ENCODE peak calls at places on chromosomes 16 and 17, in six cellular contexts. E is astrocyte of the spinal cord, C is tibial nerve, O is AG08395, N is lung microvascular endothelial cell, I is NCI-H1436. B is an unnamed sample.

GRCh38 chr16:77955127-77955526 is 67.2 kb upstream of the CLEC3A start:
- DNase-seq in C (no peak), E (no peak), O (no peak), N (no peak), I (peak), B (no peak)

GRCh38 chr17:79038545-79039135 is 14.7 kb downstream of the C1QTNF1 start:
- DNase-seq in C (peak), O (peak), E (peak), N (peak), I (no peak), B (no peak)

GRCh38 chr17:2776589-2777241 is 19.5 kb upstream of the RAP1GAP2 start:
- DNase-seq in O (no peak), I (peak), E (no peak), C (no peak), N (no peak), B (no peak)

GRCh38 chr16:54932737-54933254 is 2.1 kb downstream of the IRX5 start:
- DNase-seq in I (no peak), C (no peak), E (peak), O (no peak), N (no peak), B (no peak)

GRCh38 chr17:76791053-76791980 is 53.4 kb downstream of the MFSD11 start:
- DNase-seq in I (no peak), N (peak), O (peak), E (peak), C (no peak), B (no peak)

GRCh38 chr16:86994651-86995171 is 322.5 kb downstream of the C16orf95 start:
- DNase-seq in I (no peak), N (peak), E (peak), O (peak), C (no peak), B (no peak)

GRCh38 chr17:55089955-55090573 is 121.5 kb downstream of the STXBP4 start:
- DNase-seq in I (peak), C (no peak), E (peak), O (no peak), N (peak), B (no peak)

GRCh38 chr16:660459-661183 is 7.3 kb upstream of the RHOT2 start:
- DNase-seq in I (no peak), N (peak), E (peak), C (peak), O (peak), B (peak)

GRCh38 chr16:11310997-11311561 is 29.9 kb upstream of the PRM1 start:
- DNase-seq in O (no peak), C (no peak), E (peak), I (no peak), N (peak), B (no peak)

GRCh38 chr17:76558210-76559095 is 18.6 kb downstream of the PRCD start:
- DNase-seq in C (no peak), O (no peak), N (peak), I (no peak), E (peak), B (no peak)

GRCh38 chr16:24075929-24076716 is 180.0 kb upstream of the CACNG3 start:
- DNase-seq in N (no peak), E (no peak), I (peak), C (no peak), O (no peak), B (no peak)

GRCh38 chr16:1067629-1068028 is 4.9 kb upstream of the SSTR5 start:
- DNase-seq in E (no peak), N (no peak), O (no peak), C (no peak), I (no peak), B (no peak)

GRCh38 chr16:46789075-46789474 is 40.9 kb upstream of the MYLK3 start:
- DNase-seq in O (no peak), C (no peak), I (no peak), N (no peak), E (no peak), B (no peak)

GRCh38 chr17:80596760-80597608 is 52.3 kb downstream of the RPTOR start:
- DNase-seq in N (no peak), I (no peak), C (no peak), O (no peak), E (no peak), B (no peak)

GRCh38 chr16:56675685-56676210 is 6.1 kb downstream of the MT1H start:
- DNase-seq in O (no peak), C (no peak), E (no peak), I (no peak), N (no peak), B (no peak)